ENCODE peak calls at places on chromosomes 4 and X, in four cellular contexts. J, E, K and W are unnamed samples.

GRCh38 chr4:13322681-13323101 is 161.4 kb downstream of the RAB28 start:
- DNase-seq in J (no peak), E (no peak), K (no peak), W (no peak)

GRCh38 chr4:158299459-158300007 is 89.2 kb downstream of the TMEM144 start:
- DNase-seq in J (no peak), E (no peak), K (no peak), W (no peak)

GRCh38 chr4:81485310-81485980 is 13.7 kb upstream of the RASGEF1B start:
- DNase-seq in J (no peak), E (no peak), K (no peak), W (no peak)

GRCh38 chrX:120795301-120795700 is 80.4 kb downstream of the CT47B1 start:
- DNase-seq in J (no peak), E (no peak), K (no peak), W (no peak)

GRCh38 chrX:150255441-150256296 is 107.4 kb upstream of the MAMLD1 start:
- DNase-seq in J (no peak), E (no peak), K (no peak), W (no peak)

GRCh38 chr4:146134761-146135160 is 40.8 kb upstream of the LSM6 start:
- DNase-seq in J (no peak), E (no peak), K (no peak), W (no peak)

GRCh38 chr4:152968806-152969394 is 32.8 kb downstream of the FHDC1 start:
- DNase-seq in J (no peak), E (no peak), K (no peak), W (no peak)

GRCh38 chr4:167428172-167428571 is 193.9 kb upstream of the SPOCK3 start:
- DNase-seq in J (no peak), E (no peak), K (no peak), W (peak; percentile 0)

GRCh38 chr4:141006236-141006802 is 127.0 kb downstream of the RNF150 start:
- DNase-seq in J (no peak), E (no peak), K (no peak), W (no peak)

GRCh38 chr4:141003193-141003592 is 130.1 kb downstream of the RNF150 start:
- DNase-seq in J (no peak), E (no peak), K (no peak), W (no peak)

GRCh38 chr4:141009931-141010330 is 123.3 kb downstream of the RNF150 start:
- DNase-seq in J (no peak), E (no peak), K (no peak), W (no peak)

GRCh38 chr4:141002323-141002805 is 130.9 kb downstream of the RNF150 start:
- DNase-seq in J (no peak), E (no peak), K (no peak), W (no peak)

DNA sequence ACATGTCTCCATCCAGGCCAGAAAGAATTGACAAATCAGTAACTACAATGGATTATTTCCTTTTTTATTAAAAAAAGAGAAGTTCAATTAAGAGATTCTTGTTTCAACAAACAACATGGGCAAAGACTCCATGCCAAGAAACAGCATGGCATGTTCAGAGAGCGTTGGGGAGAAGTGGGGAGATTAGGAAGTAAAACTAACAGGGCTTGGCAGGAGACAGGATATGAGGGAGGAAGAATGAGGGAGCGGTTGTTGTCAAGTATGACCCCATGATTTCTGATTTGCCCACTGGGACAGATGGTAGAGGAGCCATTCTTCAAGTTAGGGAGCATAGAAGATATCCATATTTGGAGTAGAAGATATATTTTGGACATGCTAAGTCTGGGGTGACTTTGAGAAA is 128.4 kb downstream of the RNF150 start:
- DNase-seq in J (no peak), E (no peak), K (no peak), W (no peak)
- TF ChIP-seq POLR2A in J (no peak), E (no peak), K (no peak), W (no peak)

DNA sequence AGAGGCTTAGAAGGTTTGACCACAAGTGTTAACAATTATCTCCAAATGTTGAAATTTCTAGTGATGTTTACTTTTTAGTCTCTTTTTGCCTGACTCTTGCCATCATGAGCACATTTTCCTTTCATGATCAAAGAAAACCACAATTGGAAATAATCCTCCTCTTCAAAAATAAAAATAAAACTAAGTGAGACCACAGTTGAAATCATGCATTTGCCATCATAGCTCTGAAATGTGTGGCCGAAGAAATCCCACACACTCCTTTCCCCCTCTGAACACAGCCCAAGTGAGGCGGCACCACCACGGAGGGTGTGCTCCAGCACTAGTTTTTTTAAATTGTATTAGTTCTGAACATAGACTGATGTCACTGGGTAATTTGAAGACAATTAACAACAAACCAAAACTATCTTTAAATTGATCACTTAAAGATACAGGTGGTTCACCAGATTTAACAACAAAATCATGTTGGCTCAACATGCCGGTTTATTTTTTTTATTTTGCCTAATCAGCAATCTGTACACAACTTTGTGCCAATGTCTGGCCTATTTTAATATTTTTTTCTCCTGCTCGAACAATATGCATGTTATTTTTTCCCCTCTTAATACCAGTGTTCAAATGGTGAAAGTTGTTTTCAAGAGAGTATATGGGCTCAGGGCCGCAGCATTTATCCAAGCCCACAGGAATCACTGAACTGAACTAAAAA is 17.6 kb downstream of the APBB2 start:
- DNase-seq in J (no peak), E (no peak), K (no peak), W (no peak)
- TF ChIP-seq POLR2A in J (no peak), E (no peak), K (no peak), W (no peak)

GRCh38 chr4:155953151-155954117 is at the start of gene CTSO:
- DNase-seq in J (peak; percentile 23), E (peak; percentile 72), K (peak; percentile 84), W (peak; percentile 35)
- TF ChIP-seq POLR2A in J (peak; percentile 63), E (no peak), K (peak; percentile 31), W (peak; percentile 70)

GRCh38 chr4:680091-680490 is 5.7 kb downstream of the MYL5 start:
- DNase-seq in J (no peak), E (no peak), K (no peak), W (no peak)

GRCh38 chr4:678331-678734 is 4.0 kb downstream of the MYL5 start:
- DNase-seq in J (no peak), E (no peak), K (no peak), W (no peak)

GRCh38 chr4:679571-680083 is 5.3 kb downstream of the MYL5 start:
- DNase-seq in J (no peak), E (no peak), K (no peak), W (no peak)

GRCh38 chr4:677431-678293 is 3.3 kb downstream of the MYL5 start:
- DNase-seq in J (no peak), E (peak; percentile 40), K (no peak), W (no peak)

GRCh38 chr4:678765-679481 is 4.6 kb downstream of the MYL5 start:
- DNase-seq in J (no peak), E (no peak), K (no peak), W (no peak)
- TF ChIP-seq POLR2A in J (no peak), E (no peak), K (no peak), W (no peak)